ENCODE peak calls at places on chromosomes 12 and 14, in eight cellular contexts. One of them, this sample, is unnamed. For H3K27me3 and H3K4me1, the result is how much of the 10 kb centered on the place peaks cover.

GRCh38 chr14:31770271-31770670 is 209.1 kb downstream of the NUBPL start:
- DNase-seq in right lobe of liver: no peak
- DNase-seq in Peyer's patch: peak
- DNase-seq in IMR-90: no peak
- DNase-seq in breast epithelium: no peak
- DNase-seq in spleen: no peak
- DNase-seq in uterus: no peak
- DNase-seq in stomach: no peak
- DNase-seq in this sample: peak

GRCh38 chr14:100786820-100787219 is 39.1 kb upstream of the MEG3 start:
- DNase-seq in Peyer's patch: no peak
- DNase-seq in breast epithelium: no peak
- DNase-seq in uterus: no peak
- DNase-seq in right lobe of liver: no peak
- DNase-seq in IMR-90: no peak
- DNase-seq in spleen: no peak
- DNase-seq in stomach: no peak
- DNase-seq in this sample: no peak

GRCh38 chr14:103317251-103317650 is 16.8 kb upstream of the EIF5 start:
- DNase-seq in stomach: no peak
- DNase-seq in uterus: no peak
- DNase-seq in breast epithelium: no peak
- DNase-seq in IMR-90: no peak
- DNase-seq in spleen: no peak
- DNase-seq in right lobe of liver: no peak
- DNase-seq in Peyer's patch: peak
- DNase-seq in this sample: no peak

GRCh38 chr12:109717390-109718357 is 4.0 kb downstream of the FAM222A start:
- DNase-seq in right lobe of liver: no peak
- DNase-seq in Peyer's patch: no peak
- DNase-seq in stomach: no peak
- DNase-seq in breast epithelium: no peak
- DNase-seq in IMR-90: no peak
- DNase-seq in spleen: no peak
- DNase-seq in uterus: no peak
- DNase-seq in this sample: no peak

GRCh38 chr12:132357623-132358186 is 28.3 kb upstream of the GALNT9 start:
- DNase-seq in IMR-90: no peak
- DNase-seq in uterus: no peak
- DNase-seq in breast epithelium: no peak
- DNase-seq in Peyer's patch: no peak
- DNase-seq in spleen: peak
- DNase-seq in stomach: no peak
- DNase-seq in right lobe of liver: no peak
- DNase-seq in this sample: no peak

GRCh38 chr12:75660805-75661404 is 149.5 kb upstream of the KRR1 start:
- DNase-seq in stomach: no peak
- DNase-seq in IMR-90: peak
- DNase-seq in spleen: no peak
- DNase-seq in Peyer's patch: no peak
- DNase-seq in right lobe of liver: no peak
- DNase-seq in breast epithelium: no peak
- DNase-seq in uterus: no peak
- DNase-seq in this sample: no peak

GRCh38 chr12:63982787-63983186 is 138.3 kb downstream of the SRGAP1 start:
- DNase-seq in breast epithelium: no peak
- DNase-seq in IMR-90: no peak
- DNase-seq in spleen: no peak
- DNase-seq in Peyer's patch: no peak
- DNase-seq in uterus: no peak
- DNase-seq in right lobe of liver: no peak
- DNase-seq in stomach: no peak
- DNase-seq in this sample: no peak

GRCh38 chr12:80892597-80893445 is 44.9 kb downstream of the LIN7A start:
- DNase-seq in stomach: no peak
- DNase-seq in uterus: no peak
- DNase-seq in right lobe of liver: no peak
- DNase-seq in Peyer's patch: no peak
- DNase-seq in breast epithelium: no peak
- DNase-seq in spleen: no peak
- DNase-seq in IMR-90: no peak
- DNase-seq in this sample: no peak

GRCh38 chr12:54051081-54051912 is 2.3 kb upstream of the HOXC4 start:
- DNase-seq in stomach: no peak
- DNase-seq in IMR-90: no peak
- DNase-seq in uterus: no peak
- DNase-seq in spleen: peak
- DNase-seq in Peyer's patch: no peak
- DNase-seq in breast epithelium: no peak
- DNase-seq in right lobe of liver: no peak
- DNase-seq in this sample: no peak

GRCh38 chr12:54054442-54055332 is 1.1 kb downstream of the HOXC4 start:
- DNase-seq in right lobe of liver: no peak
- DNase-seq in Peyer's patch: no peak
- DNase-seq in IMR-90: no peak
- DNase-seq in breast epithelium: no peak
- DNase-seq in spleen: no peak
- DNase-seq in stomach: no peak
- DNase-seq in uterus: no peak
- DNase-seq in this sample: no peak

GRCh38 chr12:54051916-54052744 is 1.5 kb upstream of the HOXC4 start:
- DNase-seq in stomach: no peak
- DNase-seq in spleen: peak
- DNase-seq in breast epithelium: no peak
- DNase-seq in uterus: peak
- DNase-seq in Peyer's patch: no peak
- DNase-seq in right lobe of liver: no peak
- DNase-seq in IMR-90: no peak
- DNase-seq in this sample: no peak

GRCh38 chr12:54053625-54054441 is at the start of gene HOXC4:
- DNase-seq in uterus: no peak
- DNase-seq in breast epithelium: no peak
- DNase-seq in right lobe of liver: no peak
- DNase-seq in stomach: peak
- DNase-seq in spleen: no peak
- DNase-seq in IMR-90: peak
- DNase-seq in Peyer's patch: peak
- DNase-seq in this sample: no peak

DNA sequence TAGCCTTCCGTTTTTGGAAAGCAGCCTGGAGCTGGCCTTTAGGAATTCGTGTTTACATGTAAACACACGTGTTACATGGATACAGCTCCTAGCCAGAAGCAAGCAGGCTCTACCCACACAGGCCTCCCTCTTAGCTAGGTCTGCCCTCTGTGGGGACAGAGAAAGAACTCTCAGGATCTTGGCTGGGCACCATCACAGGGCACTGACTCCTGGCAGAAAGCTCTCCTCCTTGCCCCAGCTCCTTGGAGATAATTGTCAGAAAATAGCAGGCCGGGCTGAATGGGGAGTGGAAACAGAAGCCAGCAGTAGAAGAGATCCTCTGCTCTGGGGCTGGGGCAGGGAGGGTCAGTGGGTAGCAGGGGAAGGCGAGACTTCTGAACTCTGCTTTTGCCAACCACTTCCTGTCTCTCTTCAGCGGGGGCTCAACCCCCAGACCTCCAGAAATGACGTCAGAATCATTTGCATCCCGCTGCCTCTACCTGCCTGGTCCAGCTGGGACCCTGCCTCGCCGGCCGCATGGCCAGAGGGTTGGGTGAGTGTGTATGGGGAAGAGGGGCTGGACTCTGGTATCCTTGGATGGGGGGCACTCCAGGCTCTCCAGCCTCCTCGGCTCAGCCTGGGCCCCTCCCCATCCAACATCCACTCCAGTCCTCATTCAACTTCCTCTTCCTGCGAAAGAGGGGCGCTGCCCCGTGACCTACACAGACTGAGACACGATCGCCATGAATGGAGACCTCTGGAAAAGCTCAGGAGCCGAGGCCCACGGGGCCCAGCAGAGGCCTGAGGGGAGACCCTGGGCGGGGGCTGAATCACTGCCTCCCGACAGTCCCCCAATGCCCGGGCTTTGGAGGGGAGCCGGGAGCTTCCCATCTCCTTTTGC is 650 bp upstream of the HOXC4 start:
- DNase-seq in spleen: peak
- DNase-seq in breast epithelium: no peak
- DNase-seq in IMR-90: no peak
- DNase-seq in stomach: no peak
- DNase-seq in right lobe of liver: no peak
- DNase-seq in uterus: no peak
- DNase-seq in Peyer's patch: peak
- DNase-seq in this sample: no peak
- H3K27me3 ChIP-seq in spleen: under half
- H3K27me3 ChIP-seq in breast epithelium: under half
- H3K27me3 ChIP-seq in IMR-90: half or more
- H3K27me3 ChIP-seq in stomach: under half
- H3K27me3 ChIP-seq in right lobe of liver: under half
- H3K27me3 ChIP-seq in uterus: under half
- H3K27me3 ChIP-seq in Peyer's patch: under half
- H3K27me3 ChIP-seq in this sample: under half

GRCh38 chr14:102220031-102220430 is 80.3 kb downstream of the WDR20 start:
- DNase-seq in spleen: peak
- DNase-seq in breast epithelium: no peak
- DNase-seq in stomach: no peak
- DNase-seq in IMR-90: no peak
- DNase-seq in right lobe of liver: no peak
- DNase-seq in uterus: no peak
- DNase-seq in Peyer's patch: peak
- DNase-seq in this sample: no peak

GRCh38 chr14:102219316-102219715 is 79.6 kb downstream of the WDR20 start:
- DNase-seq in spleen: no peak
- DNase-seq in breast epithelium: no peak
- DNase-seq in right lobe of liver: no peak
- DNase-seq in IMR-90: no peak
- DNase-seq in uterus: no peak
- DNase-seq in stomach: no peak
- DNase-seq in Peyer's patch: peak
- DNase-seq in this sample: no peak

GRCh38 chr14:102217987-102218421 is 78.3 kb downstream of the WDR20 start:
- DNase-seq in Peyer's patch: no peak
- DNase-seq in IMR-90: no peak
- DNase-seq in uterus: no peak
- DNase-seq in breast epithelium: no peak
- DNase-seq in right lobe of liver: no peak
- DNase-seq in stomach: no peak
- DNase-seq in spleen: no peak
- DNase-seq in this sample: no peak

GRCh38 chr14:102217399-102217798 is 77.7 kb downstream of the WDR20 start:
- DNase-seq in breast epithelium: no peak
- DNase-seq in IMR-90: no peak
- DNase-seq in right lobe of liver: no peak
- DNase-seq in Peyer's patch: no peak
- DNase-seq in spleen: no peak
- DNase-seq in uterus: no peak
- DNase-seq in stomach: no peak
- DNase-seq in this sample: no peak

DNA sequence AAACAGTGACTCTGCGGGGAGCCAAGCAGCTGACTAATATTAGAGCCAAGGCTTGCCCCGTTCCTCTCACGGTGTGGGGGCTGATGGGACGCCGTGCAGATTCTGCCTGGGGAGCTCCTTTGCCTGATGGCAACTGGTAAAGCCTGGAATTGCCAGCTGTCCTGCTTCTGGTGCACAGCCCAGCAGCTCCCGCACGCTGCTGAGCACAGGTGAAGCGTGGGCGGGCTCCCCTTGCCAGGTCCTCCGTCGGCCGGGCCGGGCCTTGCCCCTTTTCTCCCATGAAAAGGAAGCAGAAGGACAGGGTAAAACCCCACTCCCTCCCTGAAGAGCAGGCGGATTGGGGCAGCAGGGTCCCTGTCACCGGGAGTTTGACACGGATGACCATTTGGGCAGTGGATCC is 79.0 kb downstream of the WDR20 start:
- DNase-seq in spleen: no peak
- DNase-seq in IMR-90: no peak
- DNase-seq in right lobe of liver: no peak
- DNase-seq in stomach: no peak
- DNase-seq in uterus: no peak
- DNase-seq in breast epithelium: no peak
- DNase-seq in Peyer's patch: no peak
- DNase-seq in this sample: no peak
- H3K4me1 ChIP-seq in spleen: under half
- H3K4me1 ChIP-seq in IMR-90: under half
- H3K4me1 ChIP-seq in right lobe of liver: under half
- H3K4me1 ChIP-seq in stomach: under half
- H3K4me1 ChIP-seq in uterus: under half
- H3K4me1 ChIP-seq in breast epithelium: under half
- H3K4me1 ChIP-seq in Peyer's patch: under half
- H3K4me1 ChIP-seq in this sample: under half

GRCh38 chr12:68839183-68840147 is 31.5 kb downstream of the MDM2 start:
- DNase-seq in IMR-90: no peak
- DNase-seq in stomach: no peak
- DNase-seq in Peyer's patch: no peak
- DNase-seq in breast epithelium: no peak
- DNase-seq in uterus: no peak
- DNase-seq in right lobe of liver: no peak
- DNase-seq in spleen: no peak
- DNase-seq in this sample: no peak

GRCh38 chr12:68835333-68835908 is 27.4 kb downstream of the MDM2 start:
- DNase-seq in Peyer's patch: no peak
- DNase-seq in spleen: no peak
- DNase-seq in stomach: no peak
- DNase-seq in IMR-90: no peak
- DNase-seq in breast epithelium: no peak
- DNase-seq in right lobe of liver: peak
- DNase-seq in uterus: no peak
- DNase-seq in this sample: no peak

GRCh38 chr12:68837215-68837614 is 29.2 kb downstream of the MDM2 start:
- DNase-seq in stomach: no peak
- DNase-seq in breast epithelium: no peak
- DNase-seq in right lobe of liver: no peak
- DNase-seq in Peyer's patch: no peak
- DNase-seq in uterus: no peak
- DNase-seq in spleen: no peak
- DNase-seq in IMR-90: no peak
- DNase-seq in this sample: no peak

GRCh38 chr12:68841717-68842116 is 33.7 kb downstream of the MDM2 start:
- DNase-seq in right lobe of liver: no peak
- DNase-seq in spleen: no peak
- DNase-seq in stomach: no peak
- DNase-seq in breast epithelium: no peak
- DNase-seq in Peyer's patch: no peak
- DNase-seq in uterus: no peak
- DNase-seq in IMR-90: no peak
- DNase-seq in this sample: no peak

GRCh38 chr12:68838046-68838886 is 30.3 kb downstream of the MDM2 start:
- DNase-seq in IMR-90: no peak
- DNase-seq in Peyer's patch: no peak
- DNase-seq in spleen: no peak
- DNase-seq in stomach: no peak
- DNase-seq in uterus: no peak
- DNase-seq in breast epithelium: no peak
- DNase-seq in right lobe of liver: no peak
- DNase-seq in this sample: no peak
- TF ChIP-seq POLR2A in IMR-90: no peak
- TF ChIP-seq POLR2A in Peyer's patch: no peak
- TF ChIP-seq POLR2A in spleen: no peak
- TF ChIP-seq POLR2A in stomach: no peak
- TF ChIP-seq POLR2A in uterus: no peak
- TF ChIP-seq POLR2A in breast epithelium: no peak
- TF ChIP-seq POLR2A in right lobe of liver: no peak
- TF ChIP-seq POLR2A in this sample: no peak

DNA sequence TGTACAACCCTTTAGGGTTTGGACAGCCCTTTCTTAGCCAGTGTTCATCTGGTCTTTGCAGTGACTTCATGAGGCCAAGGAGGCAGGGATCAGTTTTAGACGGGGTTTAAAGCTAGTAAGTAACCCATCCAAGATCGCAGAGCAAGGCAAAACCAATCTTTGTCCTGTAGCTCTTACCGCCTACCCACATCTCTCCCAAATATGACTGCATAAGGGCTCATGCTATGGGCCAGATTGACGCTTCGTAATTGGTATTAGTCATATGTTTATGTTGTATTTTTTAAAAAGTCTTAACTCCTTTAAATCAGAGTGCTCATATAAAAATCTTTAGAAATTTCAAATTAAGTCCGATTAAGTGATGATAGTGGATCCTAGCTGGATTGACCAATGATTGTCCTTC is 3.7 kb upstream of the CLMN start:
- DNase-seq in right lobe of liver: no peak
- DNase-seq in breast epithelium: no peak
- DNase-seq in stomach: no peak
- DNase-seq in spleen: no peak
- DNase-seq in Peyer's patch: no peak
- DNase-seq in uterus: no peak
- DNase-seq in IMR-90: no peak
- DNase-seq in this sample: no peak
- H3K27me3 ChIP-seq in right lobe of liver: under half
- H3K27me3 ChIP-seq in breast epithelium: under half
- H3K27me3 ChIP-seq in stomach: under half
- H3K27me3 ChIP-seq in spleen: under half
- H3K27me3 ChIP-seq in Peyer's patch: under half
- H3K27me3 ChIP-seq in uterus: under half
- H3K27me3 ChIP-seq in IMR-90: under half
- H3K27me3 ChIP-seq in this sample: under half